ENCODE peak calls at places on chromosome 10, in four cellular contexts. I is fibroblast of lung, B is breast epithelium, J is HepG2. Z is an unnamed sample.

GRCh38 chr10:8075282-8076260 is 21.1 kb downstream of the GATA3 start:
- DNase-seq in I (no peak), B (no peak), J (no peak), Z (no peak)

GRCh38 chr10:28560617-28561016 is 27.7 kb downstream of the WAC start:
- DNase-seq in I (no peak), B (no peak), J (no peak), Z (no peak)

GRCh38 chr10:29636178-29636577 is 1.4 kb upstream of the SVIL start:
- DNase-seq in I (peak; percentile 87), B (no peak), J (no peak), Z (no peak)

GRCh38 chr10:90614631-90615030 is 243.2 kb downstream of the HTR7 start:
- DNase-seq in I (no peak), B (no peak), J (no peak), Z (no peak)

GRCh38 chr10:93440591-93441012 is 41.5 kb downstream of the MYOF start:
- DNase-seq in I (peak; percentile 51), B (no peak), J (no peak), Z (peak; percentile 62)

GRCh38 chr10:52703898-52704297 is 68.7 kb downstream of the MBL2 start:
- DNase-seq in I (peak; percentile 39), B (no peak), J (no peak), Z (no peak)

GRCh38 chr10:94194256-94194655 is 168.5 kb downstream of the NOC3L start:
- DNase-seq in I (peak; percentile 83), B (no peak), J (no peak), Z (no peak)

GRCh38 chr10:132938472-132939329 is 3.7 kb downstream of the CFAP46 start:
- DNase-seq in I (no peak), B (no peak), J (peak; percentile 29), Z (no peak)

GRCh38 chr10:74873803-74874452 is 47.5 kb downstream of the KAT6B start:
- DNase-seq in I (no peak), B (no peak), J (no peak), Z (no peak)

GRCh38 chr10:86305521-86305920 is 61.1 kb downstream of the GRID1 start:
- DNase-seq in I (no peak), B (peak; percentile 3), J (no peak), Z (peak; percentile 13)

GRCh38 chr10:69901022-69901421 is 99.3 kb downstream of the COL13A1 start:
- DNase-seq in I (no peak), B (no peak), J (no peak), Z (no peak)

GRCh38 chr10:16423599-16423998 is 13.2 kb upstream of the PTER start:
- DNase-seq in I (no peak), B (no peak), J (no peak), Z (no peak)

GRCh38 chr10:17597386-17597785 is 19.8 kb downstream of the HACD1 start:
- DNase-seq in I (no peak), B (no peak), J (no peak), Z (no peak)

GRCh38 chr10:17599089-17599488 is 18.1 kb downstream of the HACD1 start:
- DNase-seq in I (peak; percentile 42), B (no peak), J (no peak), Z (no peak)
- TF ChIP-seq CTCF in I (peak; percentile 52), B (no peak), J (peak; percentile 21), Z (no peak)

DNA sequence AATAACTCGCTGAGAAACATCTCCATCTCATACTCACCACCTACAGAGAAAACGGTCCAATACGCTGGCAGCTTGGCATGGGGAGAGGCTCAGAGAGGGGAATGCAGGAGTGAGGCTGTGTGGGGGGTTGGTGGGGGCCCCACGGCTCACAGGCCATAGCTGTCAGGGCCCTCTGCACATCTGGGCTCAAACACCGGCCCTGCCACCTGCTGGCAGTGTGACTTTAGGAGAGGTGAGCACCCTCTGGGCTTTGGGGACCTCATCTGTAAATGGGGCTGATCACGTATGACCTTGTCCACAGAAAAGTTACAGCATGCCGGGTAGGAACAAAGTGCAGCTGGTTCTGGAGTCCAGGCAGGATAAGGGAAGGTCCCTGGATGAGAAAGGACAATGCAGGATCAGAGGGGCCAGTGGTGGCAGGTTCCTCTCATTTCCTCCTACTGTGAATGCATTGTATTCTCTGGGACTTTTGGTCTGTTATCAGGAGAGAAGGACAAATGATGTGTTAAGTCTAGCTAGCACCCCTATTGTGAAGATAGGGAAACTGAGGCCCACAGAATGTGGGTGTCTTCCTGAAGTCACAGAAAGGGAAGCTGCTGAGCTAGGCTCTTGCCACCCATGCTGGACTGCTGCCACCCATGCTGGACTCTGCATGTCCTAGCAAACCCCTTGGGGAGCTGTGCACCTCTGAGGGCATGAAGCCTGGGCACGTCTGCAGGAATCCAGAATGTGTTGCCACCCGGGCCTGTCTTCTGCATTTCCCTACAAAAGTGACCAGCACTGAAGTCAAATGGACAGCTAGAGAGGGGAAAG is 404.6 kb downstream of the RPS24 start:
- DNase-seq in I (no peak), B (no peak), J (peak; percentile 70), Z (peak; percentile 41)
- H3K4me1 ChIP-seq in I (no peaks in the 10 kb centered on the region), B (no peaks in the 10 kb centered on the region), J (peaks cover 66% of the 10 kb centered on the region), Z (peaks cover 34% of the 10 kb centered on the region)

GRCh38 chr10:125155101-125155500 is 5.3 kb downstream of the CTBP2 start:
- DNase-seq in I (peak; percentile 50), B (peak; percentile 55), J (no peak), Z (no peak)

GRCh38 chr10:125155669-125156068 is 4.7 kb downstream of the CTBP2 start:
- DNase-seq in I (no peak), B (no peak), J (no peak), Z (no peak)

GRCh38 chr10:125156196-125156595 is 4.2 kb downstream of the CTBP2 start:
- DNase-seq in I (no peak), B (peak; percentile 17), J (no peak), Z (no peak)

GRCh38 chr10:125153693-125154490 is 6.5 kb downstream of the CTBP2 start:
- DNase-seq in I (peak; percentile 64), B (peak; percentile 43), J (no peak), Z (no peak)

GRCh38 chr10:125154529-125154928 is 5.8 kb downstream of the CTBP2 start:
- DNase-seq in I (no peak), B (peak; percentile 17), J (no peak), Z (no peak)
- H3K4me3 ChIP-seq in I (peak overlapping the region; percentile 26), B (no peak overlapping the region), J (no peak overlapping the region), Z (no peak overlapping the region)

GRCh38 chr10:129193148-129193547 is 273.9 kb upstream of the MGMT start:
- DNase-seq in I (no peak), B (no peak), J (no peak), Z (no peak)

GRCh38 chr10:129192344-129193128 is 274.5 kb upstream of the MGMT start:
- DNase-seq in I (no peak), B (no peak), J (no peak), Z (peak; percentile 74)

GRCh38 chr10:129191848-129192247 is 275.2 kb upstream of the MGMT start:
- DNase-seq in I (no peak), B (no peak), J (no peak), Z (no peak)
- TF ChIP-seq CTCF in I (no peak), B (no peak), J (no peak), Z (no peak)

GRCh38 chr10:5549462-5550249 is 24.9 kb downstream of the CALML3 start:
- DNase-seq in I (no peak), B (no peak), J (no peak), Z (peak; percentile 4)
- H3K4me1 ChIP-seq in I (peaks cover 33% of the 10 kb centered on the region), B (peaks cover 46% of the 10 kb centered on the region), J (peaks cover 99% of the 10 kb centered on the region), Z (peaks cover 25% of the 10 kb centered on the region)